ENCODE peak calls at places on chromosomes 5 and 9, in five cellular contexts. A is HCT116, V is IMR-90, B is hepatocyte, Z is WERI-Rb-1. W is an unnamed sample.
A peak's percentile ranks its signal among the peaks of the same experiment; 100 is the strongest.

GRCh38 chr5:79759848-79760247 is 70.2 kb downstream of the CMYA5 start:
- DNase-seq in A (no peak), V (no peak), B (no peak), Z (no peak), W (no peak)

GRCh38 chr9:16191691-16192402 is 639.0 kb downstream of the CCDC171 start:
- DNase-seq in A (peak; percentile 16), V (peak; percentile 87), B (peak; percentile 90), Z (peak; percentile 83), W (no peak)

GRCh38 chr5:2112128-2112808 is 229.5 kb upstream of the IRX4 start:
- DNase-seq in A (no peak), V (no peak), B (no peak), Z (peak; percentile 64), W (no peak)

GRCh38 chr9:10144336-10144735 is 468.5 kb downstream of the PTPRD start:
- DNase-seq in A (no peak), V (no peak), B (no peak), Z (no peak), W (no peak)

GRCh38 chr5:154740957-154741356 is 14.2 kb upstream of the LARP1 start:
- DNase-seq in A (no peak), V (peak; percentile 49), B (no peak), Z (peak; percentile 38), W (no peak)

GRCh38 chr5:179345429-179346321 is at the start of gene ADAMTS2:
- DNase-seq in A (no peak), V (peak; percentile 56), B (peak; percentile 77), Z (peak; percentile 23), W (no peak)

GRCh38 chr5:57940236-57940635 is 457.6 kb upstream of the ACTBL2 start:
- DNase-seq in A (no peak), V (no peak), B (no peak), Z (no peak), W (no peak)

GRCh38 chr5:132226516-132227234 is 978 bp downstream of the P4HA2 start:
- DNase-seq in A (no peak), V (peak; percentile 25), B (peak; percentile 17), Z (peak; percentile 8), W (no peak)

GRCh38 chr5:37619353-37619752 is 220.5 kb downstream of the GDNF start:
- DNase-seq in A (no peak), V (peak; percentile 86), B (peak; percentile 22), Z (no peak), W (peak; percentile 44)

GRCh38 chr5:16149621-16150020 is 30.0 kb downstream of the MARCHF11 start:
- DNase-seq in A (no peak), V (no peak), B (no peak), Z (no peak), W (no peak)

GRCh38 chr9:113349434-113350337 is at the start of gene BSPRY:
- DNase-seq in A (peak; percentile 18), V (no peak), B (peak; percentile 77), Z (no peak), W (no peak)

GRCh38 chr9:22041792-22042191 is 32.7 kb upstream of the CDKN2B start:
- DNase-seq in A (peak; percentile 29), V (no peak), B (peak; percentile 67), Z (no peak), W (peak; percentile 26)

GRCh38 chr9:122200960-122201635 is 27.7 kb downstream of the LHX6 start:
- DNase-seq in A (no peak), V (peak; percentile 79), B (no peak), Z (no peak), W (no peak)

GRCh38 chr9:109450346-109450745 is 47.8 kb downstream of the PTPN3 start:
- DNase-seq in A (no peak), V (peak; percentile 12), B (no peak), Z (no peak), W (no peak)

GRCh38 chr9:128034821-128035764 is 32.0 kb downstream of the NAIF1 start:
- DNase-seq in A (peak; percentile 85), V (peak; percentile 71), B (peak; percentile 88), Z (peak; percentile 90), W (no peak)

GRCh38 chr9:69204869-69205268 is 30.8 kb downstream of the TJP2 start:
- DNase-seq in A (no peak), V (peak; percentile 69), B (no peak), Z (no peak), W (no peak)

GRCh38 chr5:173790177-173790719 is 97.9 kb upstream of the CPEB4 start:
- DNase-seq in A (no peak), V (no peak), B (no peak), Z (no peak), W (no peak)

GRCh38 chr5:123708074-123708806 is 196.3 kb downstream of the CSNK1G3 start:
- DNase-seq in A (no peak), V (peak; percentile 90), B (no peak), Z (no peak), W (peak; percentile 90)

GRCh38 chr9:78028926-78029325 is 2.7 kb downstream of the GNAQ start:
- DNase-seq in A (no peak), V (no peak), B (no peak), Z (no peak), W (no peak)

GRCh38 chr9:88741335-88741734 is 206.4 kb downstream of the NXNL2 start:
- DNase-seq in A (no peak), V (no peak), B (no peak), Z (peak; percentile 51), W (no peak)
- TF ChIP-seq CTCF in A (peak; percentile 59), V (peak; percentile 34), B (peak; percentile 32), Z (peak; percentile 59), W (no peak)

DNA sequence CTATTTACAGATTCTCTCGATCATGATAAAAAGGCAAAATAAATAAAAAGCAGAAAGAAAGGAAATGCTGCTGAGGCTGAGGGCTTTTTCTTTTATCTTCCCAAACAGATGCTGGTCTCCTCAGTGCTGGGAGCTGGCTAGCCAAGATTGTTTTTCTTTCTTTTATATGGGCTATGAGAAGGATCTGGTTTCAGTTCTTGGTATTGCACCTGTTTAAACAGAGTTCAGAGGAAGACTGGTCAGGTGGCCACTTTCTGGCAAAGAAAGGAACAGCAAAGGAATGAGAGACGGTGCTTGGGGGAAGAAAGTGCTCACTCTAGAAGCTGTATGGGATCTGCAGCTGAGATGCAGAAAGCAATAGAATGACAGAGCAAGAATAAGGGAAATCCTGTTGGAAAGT is 88.9 kb downstream of the SLF1 start:
- DNase-seq in A (no peak), V (peak; percentile 45), B (no peak), Z (no peak), W (no peak)
- H3K4me3 ChIP-seq in A (no peak overlapping the region), V (no peak overlapping the region), B (no peak overlapping the region), Z (no peak overlapping the region), W (no peak overlapping the region)

GRCh38 chr9:114722363-114722695 is 40.3 kb upstream of the TEX48 start:
- DNase-seq in A (no peak), V (peak; percentile 31), B (no peak), Z (no peak), W (no peak)
- TF ChIP-seq CTCF in A (no peak), V (no peak), B (no peak), Z (no peak), W (no peak)

GRCh38 chr5:67205981-67206380 is 9.4 kb upstream of the CD180 start:
- DNase-seq in A (no peak), V (no peak), B (no peak), Z (no peak), W (no peak)

GRCh38 chr5:67209141-67209771 is 12.7 kb upstream of the CD180 start:
- DNase-seq in A (peak; percentile 69), V (peak; percentile 72), B (peak; percentile 86), Z (peak; percentile 67), W (no peak)

GRCh38 chr5:67208403-67208802 is 11.8 kb upstream of the CD180 start:
- DNase-seq in A (no peak), V (no peak), B (no peak), Z (no peak), W (no peak)

GRCh38 chr5:67204821-67205220 is 8.2 kb upstream of the CD180 start:
- DNase-seq in A (no peak), V (no peak), B (no peak), Z (no peak), W (no peak)

GRCh38 chr5:67206381-67207328 is 10.1 kb upstream of the CD180 start:
- DNase-seq in A (peak; percentile 82), V (peak; percentile 84), B (peak; percentile 58), Z (no peak), W (no peak)
- H3K4me3 ChIP-seq in A (peak overlapping the region; percentile 4), V (no peak overlapping the region), B (no peak overlapping the region), Z (no peak overlapping the region), W (no peak overlapping the region)

GRCh38 chr5:72109625-72110024 is 2.4 kb downstream of the MAP1B start:
- DNase-seq in A (no peak), V (no peak), B (peak; percentile 18), Z (peak; percentile 61), W (no peak)
- TF ChIP-seq CTCF in A (no peak), V (no peak), B (no peak), Z (peak; percentile 63), W (peak; percentile 26)

GRCh38 chr5:115624994-115625393 is 842 bp downstream of the TMED7 start:
- DNase-seq in A (no peak), V (no peak), B (peak; percentile 27), Z (no peak), W (no peak)
- H3K4me3 ChIP-seq in A (peak overlapping the region; percentile 94), V (peak overlapping the region; percentile 84), B (peak overlapping the region; percentile 76), Z (peak overlapping the region; percentile 84), W (peak overlapping the region; percentile 85)